ENCODE peak calls at places on chromosomes 4 and X, in ten cellular contexts. One of them, this sample, is unnamed.

GRCh38 chrX:149314031-149314430 is 191.1 kb downstream of the IDS start:
- DNase-seq in Peyer's patch: no peak
- DNase-seq in lung: no peak
- DNase-seq in H9: no peak
- DNase-seq in sigmoid colon: no peak
- DNase-seq in effector memory CD4-positive, alpha-beta T cell: no peak
- DNase-seq in esophagus squamous epithelium: no peak
- DNase-seq in CD8-positive, alpha-beta T cell: no peak
- DNase-seq in IMR-90: no peak
- DNase-seq in ovary: no peak
- DNase-seq in this sample: no peak

GRCh38 chr4:98546910-98547544 is 111.4 kb downstream of the TSPAN5 start:
- DNase-seq in ovary: peak
- DNase-seq in lung: no peak
- DNase-seq in IMR-90: peak
- DNase-seq in sigmoid colon: peak
- DNase-seq in H9: no peak
- DNase-seq in effector memory CD4-positive, alpha-beta T cell: no peak
- DNase-seq in esophagus squamous epithelium: no peak
- DNase-seq in CD8-positive, alpha-beta T cell: no peak
- DNase-seq in Peyer's patch: no peak
- DNase-seq in this sample: peak

GRCh38 chrX:13791559-13791958 is 25.3 kb downstream of the GPM6B start:
- DNase-seq in Peyer's patch: no peak
- DNase-seq in effector memory CD4-positive, alpha-beta T cell: no peak
- DNase-seq in sigmoid colon: no peak
- DNase-seq in CD8-positive, alpha-beta T cell: no peak
- DNase-seq in ovary: no peak
- DNase-seq in lung: no peak
- DNase-seq in esophagus squamous epithelium: no peak
- DNase-seq in IMR-90: no peak
- DNase-seq in H9: no peak
- DNase-seq in this sample: no peak

GRCh38 chr4:138099385-138099784 is 142.8 kb downstream of the SLC7A11 start:
- DNase-seq in esophagus squamous epithelium: no peak
- DNase-seq in ovary: no peak
- DNase-seq in effector memory CD4-positive, alpha-beta T cell: no peak
- DNase-seq in IMR-90: no peak
- DNase-seq in H9: no peak
- DNase-seq in Peyer's patch: no peak
- DNase-seq in CD8-positive, alpha-beta T cell: no peak
- DNase-seq in sigmoid colon: no peak
- DNase-seq in lung: no peak
- DNase-seq in this sample: no peak

GRCh38 chrX:72269671-72270251 is 7.3 kb downstream of the RPS4X start:
- DNase-seq in IMR-90: peak
- DNase-seq in effector memory CD4-positive, alpha-beta T cell: no peak
- DNase-seq in sigmoid colon: no peak
- DNase-seq in lung: no peak
- DNase-seq in CD8-positive, alpha-beta T cell: peak
- DNase-seq in Peyer's patch: no peak
- DNase-seq in ovary: no peak
- DNase-seq in H9: no peak
- DNase-seq in esophagus squamous epithelium: no peak
- DNase-seq in this sample: no peak

GRCh38 chr4:172692701-172693100 is 475.9 kb upstream of the GALNT7 start:
- DNase-seq in sigmoid colon: no peak
- DNase-seq in effector memory CD4-positive, alpha-beta T cell: no peak
- DNase-seq in H9: no peak
- DNase-seq in CD8-positive, alpha-beta T cell: no peak
- DNase-seq in Peyer's patch: no peak
- DNase-seq in IMR-90: no peak
- DNase-seq in ovary: no peak
- DNase-seq in lung: no peak
- DNase-seq in esophagus squamous epithelium: no peak
- DNase-seq in this sample: no peak

GRCh38 chr4:33940281-33940680 is 2304.0 kb downstream of the ARAP2 start:
- DNase-seq in IMR-90: no peak
- DNase-seq in lung: no peak
- DNase-seq in CD8-positive, alpha-beta T cell: no peak
- DNase-seq in sigmoid colon: no peak
- DNase-seq in esophagus squamous epithelium: no peak
- DNase-seq in effector memory CD4-positive, alpha-beta T cell: no peak
- DNase-seq in ovary: no peak
- DNase-seq in H9: no peak
- DNase-seq in Peyer's patch: no peak
- DNase-seq in this sample: no peak

GRCh38 chrX:133335027-133335426 is 80.3 kb downstream of the GPC4 start:
- DNase-seq in Peyer's patch: peak
- DNase-seq in lung: no peak
- DNase-seq in esophagus squamous epithelium: no peak
- DNase-seq in sigmoid colon: no peak
- DNase-seq in IMR-90: peak
- DNase-seq in ovary: peak
- DNase-seq in CD8-positive, alpha-beta T cell: no peak
- DNase-seq in H9: no peak
- DNase-seq in effector memory CD4-positive, alpha-beta T cell: no peak
- DNase-seq in this sample: no peak

GRCh38 chrX:54157561-54157960 is 25.5 kb downstream of the FAM120C start:
- DNase-seq in effector memory CD4-positive, alpha-beta T cell: no peak
- DNase-seq in Peyer's patch: no peak
- DNase-seq in H9: no peak
- DNase-seq in lung: no peak
- DNase-seq in esophagus squamous epithelium: no peak
- DNase-seq in sigmoid colon: no peak
- DNase-seq in ovary: no peak
- DNase-seq in CD8-positive, alpha-beta T cell: no peak
- DNase-seq in IMR-90: no peak
- DNase-seq in this sample: no peak

GRCh38 chrX:40394302-40394701 is 186.5 kb upstream of the ATP6AP2 start:
- DNase-seq in IMR-90: no peak
- DNase-seq in sigmoid colon: no peak
- DNase-seq in Peyer's patch: no peak
- DNase-seq in ovary: no peak
- DNase-seq in esophagus squamous epithelium: no peak
- DNase-seq in H9: no peak
- DNase-seq in effector memory CD4-positive, alpha-beta T cell: no peak
- DNase-seq in lung: no peak
- DNase-seq in CD8-positive, alpha-beta T cell: no peak
- DNase-seq in this sample: no peak

GRCh38 chr4:1446502-1447153 is 40.4 kb upstream of the NKX1-1 start:
- DNase-seq in esophagus squamous epithelium: no peak
- DNase-seq in ovary: no peak
- DNase-seq in Peyer's patch: peak
- DNase-seq in lung: peak
- DNase-seq in effector memory CD4-positive, alpha-beta T cell: no peak
- DNase-seq in sigmoid colon: no peak
- DNase-seq in IMR-90: no peak
- DNase-seq in CD8-positive, alpha-beta T cell: no peak
- DNase-seq in H9: no peak
- DNase-seq in this sample: no peak

GRCh38 chrX:153595859-153596857 is 2.8 kb downstream of the CCNQ start:
- DNase-seq in IMR-90: no peak
- DNase-seq in esophagus squamous epithelium: no peak
- DNase-seq in Peyer's patch: no peak
- DNase-seq in effector memory CD4-positive, alpha-beta T cell: no peak
- DNase-seq in lung: no peak
- DNase-seq in CD8-positive, alpha-beta T cell: no peak
- DNase-seq in sigmoid colon: peak
- DNase-seq in ovary: no peak
- DNase-seq in H9: no peak
- DNase-seq in this sample: no peak

GRCh38 chr4:113435893-113436292 is 325.6 kb downstream of the CAMK2D start:
- DNase-seq in effector memory CD4-positive, alpha-beta T cell: no peak
- DNase-seq in lung: no peak
- DNase-seq in Peyer's patch: no peak
- DNase-seq in CD8-positive, alpha-beta T cell: no peak
- DNase-seq in sigmoid colon: peak
- DNase-seq in ovary: peak
- DNase-seq in H9: peak
- DNase-seq in IMR-90: peak
- DNase-seq in esophagus squamous epithelium: no peak
- DNase-seq in this sample: no peak

GRCh38 chrX:110449312-110449711 is 90.7 kb downstream of the RTL9 start:
- DNase-seq in effector memory CD4-positive, alpha-beta T cell: no peak
- DNase-seq in lung: no peak
- DNase-seq in H9: no peak
- DNase-seq in IMR-90: no peak
- DNase-seq in Peyer's patch: no peak
- DNase-seq in CD8-positive, alpha-beta T cell: no peak
- DNase-seq in sigmoid colon: no peak
- DNase-seq in ovary: no peak
- DNase-seq in esophagus squamous epithelium: no peak
- DNase-seq in this sample: no peak

GRCh38 chr4:161803171-161803570 is 360.6 kb downstream of the FSTL5 start:
- DNase-seq in sigmoid colon: no peak
- DNase-seq in ovary: no peak
- DNase-seq in esophagus squamous epithelium: no peak
- DNase-seq in H9: no peak
- DNase-seq in lung: no peak
- DNase-seq in CD8-positive, alpha-beta T cell: no peak
- DNase-seq in IMR-90: no peak
- DNase-seq in Peyer's patch: no peak
- DNase-seq in effector memory CD4-positive, alpha-beta T cell: no peak
- DNase-seq in this sample: no peak

GRCh38 chrX:121179972-121180371 is 132.6 kb downstream of the GLUD2 start:
- DNase-seq in ovary: no peak
- DNase-seq in CD8-positive, alpha-beta T cell: no peak
- DNase-seq in IMR-90: no peak
- DNase-seq in effector memory CD4-positive, alpha-beta T cell: no peak
- DNase-seq in esophagus squamous epithelium: no peak
- DNase-seq in Peyer's patch: no peak
- DNase-seq in sigmoid colon: no peak
- DNase-seq in lung: no peak
- DNase-seq in H9: no peak
- DNase-seq in this sample: no peak

GRCh38 chrX:116170444-116170843 is at the start of gene AGTR2:
- DNase-seq in IMR-90: no peak
- DNase-seq in CD8-positive, alpha-beta T cell: no peak
- DNase-seq in sigmoid colon: no peak
- DNase-seq in esophagus squamous epithelium: no peak
- DNase-seq in Peyer's patch: no peak
- DNase-seq in H9: no peak
- DNase-seq in ovary: no peak
- DNase-seq in effector memory CD4-positive, alpha-beta T cell: no peak
- DNase-seq in lung: no peak
- DNase-seq in this sample: no peak

GRCh38 chr4:42359686-42360085 is 37.6 kb upstream of the SHISA3 start:
- DNase-seq in CD8-positive, alpha-beta T cell: no peak
- DNase-seq in ovary: no peak
- DNase-seq in IMR-90: peak
- DNase-seq in lung: no peak
- DNase-seq in effector memory CD4-positive, alpha-beta T cell: no peak
- DNase-seq in esophagus squamous epithelium: no peak
- DNase-seq in H9: no peak
- DNase-seq in Peyer's patch: no peak
- DNase-seq in sigmoid colon: no peak
- DNase-seq in this sample: no peak

GRCh38 chr4:132417220-132417619 is 731.9 kb upstream of the PCDH10 start:
- DNase-seq in Peyer's patch: no peak
- DNase-seq in lung: no peak
- DNase-seq in effector memory CD4-positive, alpha-beta T cell: no peak
- DNase-seq in sigmoid colon: no peak
- DNase-seq in H9: no peak
- DNase-seq in IMR-90: no peak
- DNase-seq in ovary: no peak
- DNase-seq in CD8-positive, alpha-beta T cell: no peak
- DNase-seq in esophagus squamous epithelium: no peak
- DNase-seq in this sample: no peak

DNA sequence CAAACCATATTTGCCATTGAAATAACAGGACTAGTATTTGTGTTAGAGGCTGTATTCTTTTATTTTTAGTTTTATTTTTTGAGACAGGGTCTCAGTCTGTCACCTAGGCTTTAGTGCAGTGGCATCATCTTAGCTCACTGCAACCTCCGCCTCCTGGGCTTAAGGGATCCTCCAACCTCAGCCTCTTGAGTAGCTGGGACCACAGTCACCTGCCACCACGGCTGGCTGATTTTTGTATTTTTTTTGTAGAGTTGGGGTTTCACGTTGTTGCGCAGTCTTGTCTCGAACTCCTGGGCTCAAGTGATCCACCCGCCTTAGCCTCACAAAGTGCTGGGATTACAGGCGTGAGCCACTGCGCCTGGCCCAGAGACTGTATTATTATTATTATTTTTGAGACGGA is 15.3 kb downstream of the TMEM131L start:
- DNase-seq in CD8-positive, alpha-beta T cell: no peak
- DNase-seq in effector memory CD4-positive, alpha-beta T cell: no peak
- DNase-seq in Peyer's patch: no peak
- DNase-seq in esophagus squamous epithelium: no peak
- DNase-seq in H9: no peak
- DNase-seq in ovary: no peak
- DNase-seq in lung: no peak
- DNase-seq in sigmoid colon: no peak
- DNase-seq in IMR-90: no peak
- DNase-seq in this sample: no peak
- H3K27ac ChIP-seq in CD8-positive, alpha-beta T cell: no peak
- H3K27ac ChIP-seq in effector memory CD4-positive, alpha-beta T cell: no peak
- H3K27ac ChIP-seq in Peyer's patch: no peak
- H3K27ac ChIP-seq in esophagus squamous epithelium: no peak
- H3K27ac ChIP-seq in H9: no peak
- H3K27ac ChIP-seq in ovary: no peak
- H3K27ac ChIP-seq in lung: no peak
- H3K27ac ChIP-seq in sigmoid colon: no peak
- H3K27ac ChIP-seq in IMR-90: no peak
- H3K27ac ChIP-seq in this sample: no peak

GRCh38 chr4:159097785-159098184 is 5.1 kb upstream of the RAPGEF2 start:
- DNase-seq in esophagus squamous epithelium: no peak
- DNase-seq in H9: no peak
- DNase-seq in CD8-positive, alpha-beta T cell: no peak
- DNase-seq in IMR-90: no peak
- DNase-seq in effector memory CD4-positive, alpha-beta T cell: no peak
- DNase-seq in sigmoid colon: no peak
- DNase-seq in Peyer's patch: no peak
- DNase-seq in ovary: no peak
- DNase-seq in lung: no peak
- DNase-seq in this sample: no peak
- H3K27ac ChIP-seq in esophagus squamous epithelium: no peak
- H3K27ac ChIP-seq in H9: no peak
- H3K27ac ChIP-seq in CD8-positive, alpha-beta T cell: no peak
- H3K27ac ChIP-seq in IMR-90: no peak
- H3K27ac ChIP-seq in effector memory CD4-positive, alpha-beta T cell: no peak
- H3K27ac ChIP-seq in sigmoid colon: no peak
- H3K27ac ChIP-seq in Peyer's patch: no peak
- H3K27ac ChIP-seq in ovary: no peak
- H3K27ac ChIP-seq in lung: no peak
- H3K27ac ChIP-seq in this sample: no peak

GRCh38 chr4:7766086-7766485 is 173.6 kb downstream of the AFAP1 start:
- DNase-seq in esophagus squamous epithelium: no peak
- DNase-seq in lung: no peak
- DNase-seq in sigmoid colon: no peak
- DNase-seq in IMR-90: no peak
- DNase-seq in H9: no peak
- DNase-seq in effector memory CD4-positive, alpha-beta T cell: no peak
- DNase-seq in Peyer's patch: no peak
- DNase-seq in ovary: no peak
- DNase-seq in CD8-positive, alpha-beta T cell: no peak
- DNase-seq in this sample: no peak
- H3K27ac ChIP-seq in esophagus squamous epithelium: no peak
- H3K27ac ChIP-seq in lung: no peak
- H3K27ac ChIP-seq in sigmoid colon: no peak
- H3K27ac ChIP-seq in IMR-90: no peak
- H3K27ac ChIP-seq in H9: no peak
- H3K27ac ChIP-seq in effector memory CD4-positive, alpha-beta T cell: no peak
- H3K27ac ChIP-seq in Peyer's patch: no peak
- H3K27ac ChIP-seq in ovary: no peak
- H3K27ac ChIP-seq in CD8-positive, alpha-beta T cell: no peak
- H3K27ac ChIP-seq in this sample: no peak

GRCh38 chr4:48267574-48267973 is 2.1 kb downstream of the TEC start:
- DNase-seq in sigmoid colon: no peak
- DNase-seq in IMR-90: no peak
- DNase-seq in ovary: no peak
- DNase-seq in esophagus squamous epithelium: no peak
- DNase-seq in effector memory CD4-positive, alpha-beta T cell: no peak
- DNase-seq in Peyer's patch: no peak
- DNase-seq in CD8-positive, alpha-beta T cell: no peak
- DNase-seq in lung: no peak
- DNase-seq in H9: no peak
- DNase-seq in this sample: no peak
- H3K27ac ChIP-seq in sigmoid colon: no peak
- H3K27ac ChIP-seq in IMR-90: no peak
- H3K27ac ChIP-seq in ovary: no peak
- H3K27ac ChIP-seq in esophagus squamous epithelium: no peak
- H3K27ac ChIP-seq in effector memory CD4-positive, alpha-beta T cell: no peak
- H3K27ac ChIP-seq in Peyer's patch: no peak
- H3K27ac ChIP-seq in CD8-positive, alpha-beta T cell: no peak
- H3K27ac ChIP-seq in lung: no peak
- H3K27ac ChIP-seq in H9: no peak
- H3K27ac ChIP-seq in this sample: no peak